ENCODE peak calls at places on chromosome 9, in five cellular contexts. One of them, this sample, is unnamed.

GRCh38 chr9:109117856-109118801 is 1.6 kb downstream of the TMEM245 start:
- DNase-seq in mesenchymal stem cell: peak; percentile 96
- DNase-seq in endodermal cell: no peak
- DNase-seq in left ventricle myocardium inferior: no peak
- DNase-seq in ELR: peak; percentile 93
- DNase-seq in this sample: no peak

GRCh38 chr9:112112941-112113399 is 62.1 kb downstream of the SUSD1 start:
- DNase-seq in mesenchymal stem cell: no peak
- DNase-seq in endodermal cell: peak; percentile 83
- DNase-seq in left ventricle myocardium inferior: no peak
- DNase-seq in ELR: peak; percentile 82
- DNase-seq in this sample: no peak

GRCh38 chr9:112487799-112488345 is 1.2 kb downstream of the KIAA1958 start:
- DNase-seq in mesenchymal stem cell: no peak
- DNase-seq in endodermal cell: no peak
- DNase-seq in left ventricle myocardium inferior: no peak
- DNase-seq in ELR: peak; percentile 14
- DNase-seq in this sample: no peak

GRCh38 chr9:27431573-27431972 is 92.5 kb upstream of the IFNK start:
- DNase-seq in mesenchymal stem cell: peak; percentile 64
- DNase-seq in endodermal cell: no peak
- DNase-seq in left ventricle myocardium inferior: no peak
- DNase-seq in ELR: no peak
- DNase-seq in this sample: no peak

GRCh38 chr9:136565075-136565721 is 19.4 kb upstream of the NOTCH1 start:
- DNase-seq in mesenchymal stem cell: peak; percentile 64
- DNase-seq in endodermal cell: no peak
- DNase-seq in left ventricle myocardium inferior: peak; percentile 79
- DNase-seq in ELR: no peak
- DNase-seq in this sample: no peak

GRCh38 chr9:93911871-93912554 is 43.1 kb downstream of the BARX1 start:
- DNase-seq in mesenchymal stem cell: no peak
- DNase-seq in endodermal cell: peak; percentile 64
- DNase-seq in left ventricle myocardium inferior: peak; percentile 55
- DNase-seq in ELR: no peak
- DNase-seq in this sample: no peak

GRCh38 chr9:90803860-90804593 is 2.4 kb downstream of the SYK start:
- DNase-seq in mesenchymal stem cell: peak; percentile 63
- DNase-seq in endodermal cell: no peak
- DNase-seq in left ventricle myocardium inferior: no peak
- DNase-seq in ELR: no peak
- DNase-seq in this sample: no peak

GRCh38 chr9:99085949-99086948 is 18.7 kb upstream of the TGFBR1 start:
- DNase-seq in mesenchymal stem cell: peak; percentile 56
- DNase-seq in endodermal cell: no peak
- DNase-seq in left ventricle myocardium inferior: no peak
- DNase-seq in ELR: peak; percentile 50
- DNase-seq in this sample: no peak

GRCh38 chr9:93587651-93588347 is 11.4 kb downstream of the PHF2 start:
- DNase-seq in mesenchymal stem cell: no peak
- DNase-seq in endodermal cell: peak; percentile 59
- DNase-seq in left ventricle myocardium inferior: no peak
- DNase-seq in ELR: peak; percentile 21
- DNase-seq in this sample: no peak

GRCh38 chr9:29556317-29556716 is 1983.0 kb upstream of the C9orf72 start:
- DNase-seq in mesenchymal stem cell: peak; percentile 36
- DNase-seq in endodermal cell: no peak
- DNase-seq in left ventricle myocardium inferior: no peak
- DNase-seq in ELR: peak; percentile 84
- DNase-seq in this sample: no peak

GRCh38 chr9:87548159-87548558 is 50.5 kb downstream of the DAPK1 start:
- DNase-seq in mesenchymal stem cell: no peak
- DNase-seq in endodermal cell: no peak
- DNase-seq in left ventricle myocardium inferior: no peak
- DNase-seq in ELR: no peak
- DNase-seq in this sample: no peak

GRCh38 chr9:36140086-36141084 is 3.9 kb downstream of the GLIPR2 start:
- DNase-seq in mesenchymal stem cell: no peak
- DNase-seq in endodermal cell: peak; percentile 32
- DNase-seq in left ventricle myocardium inferior: no peak
- DNase-seq in ELR: no peak
- DNase-seq in this sample: no peak

GRCh38 chr9:35162605-35163315 is 951 bp downstream of the UNC13B start:
- DNase-seq in mesenchymal stem cell: peak; percentile 13
- DNase-seq in endodermal cell: no peak
- DNase-seq in left ventricle myocardium inferior: no peak
- DNase-seq in ELR: peak; percentile 9
- DNase-seq in this sample: no peak

GRCh38 chr9:7777776-7778175 is 21.8 kb downstream of the DMAC1 start:
- DNase-seq in mesenchymal stem cell: no peak
- DNase-seq in endodermal cell: no peak
- DNase-seq in left ventricle myocardium inferior: no peak
- DNase-seq in ELR: no peak
- DNase-seq in this sample: no peak

GRCh38 chr9:34310205-34310604 is 18.9 kb downstream of the KIF24 start:
- DNase-seq in mesenchymal stem cell: peak; percentile 10
- DNase-seq in endodermal cell: no peak
- DNase-seq in left ventricle myocardium inferior: no peak
- DNase-seq in ELR: peak; percentile 15
- DNase-seq in this sample: no peak

GRCh38 chr9:87323933-87324332 is 173.7 kb upstream of the DAPK1 start:
- DNase-seq in mesenchymal stem cell: no peak
- DNase-seq in endodermal cell: no peak
- DNase-seq in left ventricle myocardium inferior: no peak
- DNase-seq in ELR: no peak
- DNase-seq in this sample: no peak

GRCh38 chr9:119365291-119366027 is 3.8 kb downstream of the BRINP1 start:
- DNase-seq in mesenchymal stem cell: peak; percentile 32
- DNase-seq in endodermal cell: peak; percentile 93
- DNase-seq in left ventricle myocardium inferior: no peak
- DNase-seq in ELR: peak; percentile 19
- DNase-seq in this sample: no peak

GRCh38 chr9:137365056-137365455 is 57.9 kb downstream of the EXD3 start:
- DNase-seq in mesenchymal stem cell: no peak
- DNase-seq in endodermal cell: no peak
- DNase-seq in left ventricle myocardium inferior: no peak
- DNase-seq in ELR: no peak
- DNase-seq in this sample: no peak

GRCh38 chr9:137296214-137297059 is 5.6 kb downstream of the NRARP start:
- DNase-seq in mesenchymal stem cell: peak; percentile 87
- DNase-seq in endodermal cell: peak; percentile 68
- DNase-seq in left ventricle myocardium inferior: peak; percentile 73
- DNase-seq in ELR: peak; percentile 40
- DNase-seq in this sample: no peak

GRCh38 chr9:134861586-134862334 is 18.9 kb upstream of the FCN2 start:
- DNase-seq in mesenchymal stem cell: no peak
- DNase-seq in endodermal cell: peak; percentile 19
- DNase-seq in left ventricle myocardium inferior: no peak
- DNase-seq in ELR: no peak
- DNase-seq in this sample: no peak

GRCh38 chr9:110753734-110754231 is 85.2 kb downstream of the MUSK start:
- DNase-seq in mesenchymal stem cell: peak; percentile 47
- DNase-seq in endodermal cell: no peak
- DNase-seq in left ventricle myocardium inferior: no peak
- DNase-seq in ELR: peak; percentile 44
- DNase-seq in this sample: no peak

GRCh38 chr9:124280176-124280691 is 22.5 kb downstream of the NEK6 start:
- DNase-seq in mesenchymal stem cell: peak; percentile 90
- DNase-seq in endodermal cell: no peak
- DNase-seq in left ventricle myocardium inferior: no peak
- DNase-seq in ELR: peak; percentile 67
- DNase-seq in this sample: peak; percentile 71

GRCh38 chr9:12838546-12838945 is 63.7 kb downstream of the LURAP1L start:
- DNase-seq in mesenchymal stem cell: no peak
- DNase-seq in endodermal cell: no peak
- DNase-seq in left ventricle myocardium inferior: no peak
- DNase-seq in ELR: no peak
- DNase-seq in this sample: no peak

GRCh38 chr9:129223551-129224208 is 45.6 kb upstream of the IER5L start:
- DNase-seq in mesenchymal stem cell: peak; percentile 53
- DNase-seq in endodermal cell: no peak
- DNase-seq in left ventricle myocardium inferior: no peak
- DNase-seq in ELR: no peak
- DNase-seq in this sample: no peak

GRCh38 chr9:23123048-23123632 is 676.5 kb downstream of the DMRTA1 start:
- DNase-seq in mesenchymal stem cell: peak; percentile 22
- DNase-seq in endodermal cell: peak; percentile 74
- DNase-seq in left ventricle myocardium inferior: no peak
- DNase-seq in ELR: peak; percentile 42
- DNase-seq in this sample: no peak

GRCh38 chr9:18447131-18447530 is 26.8 kb upstream of the ADAMTSL1 start:
- DNase-seq in mesenchymal stem cell: no peak
- DNase-seq in endodermal cell: no peak
- DNase-seq in left ventricle myocardium inferior: no peak
- DNase-seq in ELR: no peak
- DNase-seq in this sample: no peak

GRCh38 chr9:14366071-14366470 is 52.1 kb upstream of the NFIB start:
- DNase-seq in mesenchymal stem cell: no peak
- DNase-seq in endodermal cell: no peak
- DNase-seq in left ventricle myocardium inferior: no peak
- DNase-seq in ELR: peak; percentile 80
- DNase-seq in this sample: no peak